ENCODE peak calls at places on chromosomes 4 and X, in five cellular contexts. J, B, U, Y and W are unnamed samples.

GRCh38 chr4:119690871-119691270 is 62.3 kb upstream of the PDE5A start:
- DNase-seq in U (no peak), B (no peak), Y (no peak), J (no peak), W (no peak)

GRCh38 chr4:98290511-98290910 is 29.3 kb downstream of the RAP1GDS1 start:
- DNase-seq in J (no peak), B (peak), Y (no peak), U (no peak), W (no peak)

GRCh38 chr4:55553442-55553841 is 6.7 kb upstream of the CLOCK start:
- DNase-seq in B (peak), Y (no peak), U (no peak), J (no peak), W (no peak)

GRCh38 chr4:84394386-84394785 is 104.7 kb downstream of the NKX6-1 start:
- DNase-seq in Y (no peak), U (peak), B (no peak), J (no peak), W (no peak)

GRCh38 chr4:114729339-114729738 is 130.7 kb downstream of the UGT8 start:
- DNase-seq in J (peak), U (no peak), B (no peak), Y (no peak), W (no peak)

GRCh38 chrX:40157228-40158035 is 59.7 kb upstream of the BCOR start:
- DNase-seq in B (no peak), J (no peak), U (no peak), Y (no peak), W (no peak)

GRCh38 chr4:3869661-3870566 is 103.7 kb downstream of the ADRA2C start:
- DNase-seq in J (no peak), B (no peak), Y (no peak), U (no peak), W (no peak)

GRCh38 chrX:373641-374471 is 12.9 kb downstream of the PPP2R3B start:
- DNase-seq in J (no peak), Y (peak), B (no peak), U (no peak), W (peak)

GRCh38 chrX:137051978-137052640 is 18.3 kb upstream of the GPR101 start:
- DNase-seq in B (peak), J (peak), Y (peak), U (peak), W (peak)

GRCh38 chr4:93832097-93832496 is 3.5 kb downstream of the ATOH1 start:
- DNase-seq in B (no peak), J (no peak), U (no peak), Y (no peak), W (no peak)

GRCh38 chr4:146978641-146979040 is 33.0 kb upstream of the TTC29 start:
- DNase-seq in Y (no peak), U (peak), B (no peak), J (no peak), W (no peak)

GRCh38 chr4:21554036-21554435 is 394.5 kb downstream of the KCNIP4 start:
- DNase-seq in Y (no peak), B (no peak), J (no peak), U (no peak), W (no peak)